ENCODE peak calls at places on chromosomes 4 and X, in seven cellular contexts. T, S, L, W, K, A and E are unnamed samples.

GRCh38 chr4:159735281-159736207 is 632.7 kb downstream of the RAPGEF2 start:
- DNase-seq in W (peak), A (no peak), K (peak), T (no peak), L (no peak), S (no peak), E (peak)

GRCh38 chrX:79080131-79080530 is 64.4 kb upstream of the GPR174 start:
- DNase-seq in S (no peak), W (no peak), K (no peak), T (no peak), L (no peak), A (no peak), E (no peak)

GRCh38 chrX:34877451-34877850 is 65.1 kb upstream of the FAM47B start:
- DNase-seq in L (peak), K (no peak), S (peak), W (no peak), A (no peak), T (no peak), E (no peak)

GRCh38 chrX:41556958-41557357 is 109.8 kb downstream of the NYX start:
- DNase-seq in K (no peak), L (no peak), T (no peak), S (no peak), W (no peak), A (no peak), E (no peak)

GRCh38 chr4:163932504-163932903 is 438.0 kb downstream of the TMA16 start:
- DNase-seq in W (no peak), A (no peak), L (no peak), K (no peak), S (no peak), T (no peak), E (no peak)

GRCh38 chr4:12414181-12414812 is 985.6 kb upstream of the HS3ST1 start:
- DNase-seq in T (no peak), A (no peak), K (no peak), W (no peak), L (no peak), S (no peak), E (no peak)

GRCh38 chrX:48617542-48618340 is 20.4 kb downstream of the WDR13 start:
- DNase-seq in L (no peak), W (peak), S (no peak), T (no peak), K (no peak), A (no peak), E (no peak)

GRCh38 chr4:37858877-37859276 is 32.0 kb upstream of the TBC1D1 start:
- DNase-seq in A (no peak), L (no peak), W (no peak), S (no peak), K (no peak), T (no peak), E (no peak)

GRCh38 chr4:156362581-156362980 is 408.9 kb upstream of the CTSO start:
- DNase-seq in W (no peak), A (no peak), L (peak), T (no peak), K (no peak), S (peak), E (no peak)

GRCh38 chr4:7444731-7445130 is 10.0 kb upstream of the PSAPL1 start:
- DNase-seq in K (no peak), S (no peak), L (no peak), A (no peak), T (no peak), W (no peak), E (no peak)

GRCh38 chr4:11214281-11214680 is 214.4 kb downstream of the HS3ST1 start:
- DNase-seq in T (no peak), A (no peak), S (no peak), K (no peak), L (no peak), W (no peak), E (no peak)

GRCh38 chrX:74450803-74451449 is 29.6 kb downstream of the SLC16A2 start:
- DNase-seq in S (peak), K (no peak), L (peak), A (peak), W (no peak), T (no peak), E (no peak)

GRCh38 chr4:17276821-17277220 is 235.1 kb downstream of the QDPR start:
- DNase-seq in T (no peak), K (no peak), S (peak), L (peak), A (no peak), W (peak), E (no peak)

GRCh38 chr4:61200195-61200990 is at the start of gene ADGRL3:
- DNase-seq in S (peak), K (peak), T (peak), A (no peak), L (peak), W (peak), E (peak)

GRCh38 chr4:15811703-15812325 is 33.7 kb downstream of the CD38 start:
- DNase-seq in W (peak), S (no peak), A (peak), L (no peak), K (no peak), T (no peak), E (no peak)

GRCh38 chr4:99395595-99396364 is 39.4 kb downstream of the ADH7 start:
- DNase-seq in T (no peak), K (no peak), S (peak), W (no peak), L (peak), A (no peak), E (no peak)

GRCh38 chr4:121706595-121707021 is 9.8 kb upstream of the ANXA5 start:
- DNase-seq in A (no peak), W (no peak), K (no peak), L (peak), T (no peak), S (peak), E (no peak)

GRCh38 chrX:19085975-19086772 is 36.1 kb downstream of the ADGRG2 start:
- DNase-seq in W (no peak), K (no peak), L (no peak), T (no peak), S (no peak), A (no peak), E (no peak)

GRCh38 chr4:105474110-105474518 is 252 bp upstream of the PPA2 start:
- DNase-seq in W (no peak), S (peak), A (no peak), K (no peak), L (no peak), T (no peak), E (peak)

GRCh38 chr4:155953151-155954117 is at the start of gene CTSO:
- DNase-seq in L (peak), A (peak), T (peak), K (no peak), S (peak), W (peak), E (peak)

GRCh38 chr4:155005395-155006087 is 202.9 kb upstream of the NPY2R start:
- DNase-seq in A (no peak), T (no peak), W (no peak), K (no peak), L (no peak), S (peak), E (no peak)

GRCh38 chr4:84502955-84503373 is 3.9 kb upstream of the NKX6-1 start:
- DNase-seq in K (no peak), L (no peak), T (no peak), S (no peak), A (no peak), W (no peak), E (no peak)

GRCh38 chr4:84501197-84501492 is 2.1 kb upstream of the NKX6-1 start:
- DNase-seq in W (no peak), A (no peak), T (no peak), S (no peak), L (no peak), K (no peak), E (peak)

GRCh38 chr4:84503495-84504437 is 4.7 kb upstream of the NKX6-1 start:
- DNase-seq in T (no peak), L (peak), S (peak), W (peak), K (no peak), A (peak), E (no peak)

GRCh38 chr4:84501721-84502267 is 2.7 kb upstream of the NKX6-1 start:
- DNase-seq in A (no peak), T (no peak), W (no peak), S (no peak), L (no peak), K (no peak), E (peak)

DNA sequence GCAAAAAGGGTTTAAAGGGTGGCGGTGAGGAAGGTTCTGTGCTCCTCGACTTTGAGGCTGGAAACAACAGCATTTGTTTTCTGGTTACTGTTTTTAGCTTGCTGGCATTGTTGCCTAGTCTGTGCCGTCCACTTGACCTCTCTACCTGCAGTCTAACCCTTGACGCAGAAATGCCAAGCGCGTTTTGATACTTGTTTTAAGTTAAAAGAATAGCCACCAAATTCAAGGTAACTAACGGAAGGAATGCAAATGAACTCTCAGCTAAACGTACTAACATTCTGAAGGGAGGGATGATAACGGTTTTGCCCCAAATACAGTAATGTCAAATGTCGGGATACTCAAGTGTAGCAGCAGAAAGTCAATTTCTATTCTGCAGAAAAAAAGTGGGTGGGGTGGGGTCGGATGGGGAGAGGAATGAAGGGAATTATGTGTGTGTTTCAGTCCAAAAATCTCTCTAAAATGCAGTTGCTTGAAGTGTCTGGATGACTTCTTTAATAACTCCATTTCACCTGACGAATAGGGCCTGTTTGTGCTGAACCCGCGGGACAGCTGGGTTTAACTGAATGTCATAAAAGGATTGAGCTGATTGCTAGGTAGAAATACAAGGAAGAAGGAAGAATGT is 3.4 kb upstream of the NKX6-1 start:
- DNase-seq in L (no peak), K (no peak), W (no peak), S (no peak), A (no peak), T (no peak), E (no peak)
- H3K18ac ChIP-seq in L (no peak), K (no peak), W (no peak), S (no peak), A (no peak), T (no peak), E (no peak)

GRCh38 chr4:108965472-108966076 is 202.7 kb upstream of the ETNPPL start:
- DNase-seq in L (no peak), T (no peak), A (no peak), S (no peak), K (no peak), W (no peak), E (no peak)
- H3K18ac ChIP-seq in L (no peak), T (no peak), A (no peak), S (no peak), K (no peak), W (no peak), E (no peak)

GRCh38 chrX:150761819-150762216 is 68.6 kb downstream of the MTMR1 start:
- DNase-seq in K (no peak), T (no peak), A (no peak), S (no peak), L (no peak), W (no peak), E (no peak)

GRCh38 chrX:150759568-150760416 is 66.6 kb downstream of the MTMR1 start:
- DNase-seq in W (no peak), T (no peak), L (no peak), A (no peak), S (no peak), K (no peak), E (no peak)

GRCh38 chrX:150761176-150761818 is 68.1 kb downstream of the MTMR1 start:
- DNase-seq in T (no peak), L (no peak), A (no peak), S (no peak), W (peak), K (no peak), E (no peak)

GRCh38 chrX:150753968-150754367 is 60.8 kb downstream of the MTMR1 start:
- DNase-seq in K (no peak), W (no peak), S (no peak), A (no peak), T (no peak), L (no peak), E (no peak)

DNA sequence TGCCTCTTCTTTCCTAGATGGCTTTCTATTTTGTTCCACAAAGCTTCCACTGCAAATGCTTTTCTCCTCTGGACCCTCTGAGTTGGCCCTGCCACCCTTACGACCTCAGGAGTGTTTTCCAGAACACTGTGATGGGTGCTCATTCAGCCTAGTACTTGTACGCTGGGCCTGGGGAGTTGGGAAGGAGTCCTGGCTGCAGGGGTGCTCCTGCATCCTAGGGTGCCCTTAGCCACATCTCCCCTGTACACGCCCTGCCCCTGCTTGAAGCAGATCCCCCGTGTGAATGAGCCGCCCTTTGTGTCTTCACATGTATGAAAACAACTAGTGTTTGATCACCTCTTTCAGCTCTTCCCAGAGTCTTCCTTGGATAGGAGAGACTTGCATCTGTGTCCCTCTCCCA is 64.2 kb downstream of the MTMR1 start:
- DNase-seq in L (no peak), T (no peak), K (no peak), W (no peak), S (no peak), A (no peak), E (no peak)
- H3K18ac ChIP-seq in L (no peak), T (no peak), K (no peak), W (no peak), S (no peak), A (no peak), E (no peak)

DNA sequence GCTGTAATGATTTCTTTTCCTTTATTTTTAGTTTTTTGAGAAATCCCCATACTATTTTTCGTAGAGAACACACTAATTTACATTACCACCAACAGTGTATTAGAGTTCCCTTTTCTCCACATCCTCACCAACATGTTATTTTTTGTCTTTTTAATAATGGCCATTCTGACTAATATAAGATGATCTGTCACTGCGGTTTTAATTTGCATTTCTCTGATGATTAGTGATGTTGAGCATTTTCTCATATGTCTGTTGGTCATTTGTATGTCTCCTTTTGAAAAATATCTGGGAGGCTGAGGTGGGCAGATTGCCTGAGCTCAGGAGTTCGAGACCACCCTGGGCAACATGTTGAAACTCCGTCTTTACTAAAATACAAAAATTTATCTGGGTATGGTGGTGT is 30.2 kb downstream of the SPINK2 start:
- DNase-seq in A (no peak), K (no peak), L (no peak), T (no peak), W (no peak), S (no peak), E (no peak)
- H3K18ac ChIP-seq in A (no peak), K (no peak), L (no peak), T (no peak), W (no peak), S (no peak), E (no peak)

GRCh38 chrX:55907968-55908607 is 190.5 kb downstream of the RRAGB start:
- DNase-seq in W (peak), A (peak), S (no peak), L (peak), T (peak), K (peak), E (peak)

DNA sequence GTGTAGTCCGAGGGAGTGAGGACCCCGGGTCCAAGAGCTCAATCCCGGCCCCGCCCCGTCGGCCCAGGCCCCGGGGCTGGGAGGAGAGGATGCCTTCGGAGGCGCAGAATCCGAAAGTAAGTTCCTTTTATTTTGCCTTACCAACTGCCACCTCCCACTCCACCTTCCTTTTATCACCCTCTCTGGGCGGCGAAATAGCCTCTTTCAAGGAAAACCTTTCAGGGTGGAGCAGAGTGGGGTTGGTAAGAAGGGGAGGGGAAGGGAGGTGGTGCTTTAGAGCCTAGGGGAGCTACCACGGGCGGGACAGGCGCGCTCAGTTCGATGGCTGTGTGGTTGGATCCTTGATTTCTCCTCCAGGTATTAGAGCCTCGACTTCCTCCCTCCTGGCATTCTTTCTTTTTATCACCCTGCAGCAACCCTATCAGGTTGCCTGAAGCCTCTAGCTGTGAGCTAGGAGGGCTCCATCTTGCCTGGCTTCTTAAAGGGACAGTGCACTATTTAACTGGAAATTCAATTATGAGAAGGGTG is 191.2 kb downstream of the RRAGB start:
- DNase-seq in A (peak), L (peak), W (peak), S (no peak), K (no peak), T (peak), E (peak)
- H3K18ac ChIP-seq in A (peak), L (peak), W (peak), S (no peak), K (peak), T (peak), E (peak)